ENCODE peak calls at places on chromosomes 13 and 19, in six cellular contexts. One of them, this sample, is unnamed.
A peak's percentile ranks its signal among the peaks of the same experiment; 100 is the strongest.

GRCh38 chr19:38266070-38266469 is 1.7 kb downstream of the SPINT2 start:
- DNase-seq in naive thymus-derived CD4-positive, alpha-beta T cell: no peak
- DNase-seq in EL: no peak
- DNase-seq in lower leg skin: no peak
- DNase-seq in T47D: peak; percentile 87
- DNase-seq in mesothelial cell of epicardium: no peak
- DNase-seq in this sample: no peak

GRCh38 chr13:85816413-85816812 is 17.2 kb upstream of the SLITRK6 start:
- DNase-seq in T47D: peak; percentile 24
- DNase-seq in mesothelial cell of epicardium: no peak
- DNase-seq in naive thymus-derived CD4-positive, alpha-beta T cell: no peak
- DNase-seq in EL: no peak
- DNase-seq in lower leg skin: no peak
- DNase-seq in this sample: no peak

GRCh38 chr13:100394005-100394695 is 194.4 kb downstream of the GGACT start:
- DNase-seq in T47D: no peak
- DNase-seq in lower leg skin: no peak
- DNase-seq in naive thymus-derived CD4-positive, alpha-beta T cell: no peak
- DNase-seq in mesothelial cell of epicardium: no peak
- DNase-seq in EL: peak; percentile 84
- DNase-seq in this sample: peak; percentile 44

GRCh38 chr13:81610613-81611012 is 1269.7 kb upstream of the SPRY2 start:
- DNase-seq in naive thymus-derived CD4-positive, alpha-beta T cell: no peak
- DNase-seq in EL: no peak
- DNase-seq in T47D: peak; percentile 5
- DNase-seq in lower leg skin: no peak
- DNase-seq in mesothelial cell of epicardium: no peak
- DNase-seq in this sample: no peak

GRCh38 chr19:29016926-29017760 is 195.8 kb downstream of the UQCRFS1 start:
- DNase-seq in lower leg skin: no peak
- DNase-seq in naive thymus-derived CD4-positive, alpha-beta T cell: no peak
- DNase-seq in EL: no peak
- DNase-seq in mesothelial cell of epicardium: no peak
- DNase-seq in T47D: no peak
- DNase-seq in this sample: no peak

GRCh38 chr13:85655040-85655439 is 144.2 kb downstream of the SLITRK6 start:
- DNase-seq in mesothelial cell of epicardium: no peak
- DNase-seq in T47D: no peak
- DNase-seq in lower leg skin: no peak
- DNase-seq in EL: no peak
- DNase-seq in naive thymus-derived CD4-positive, alpha-beta T cell: no peak
- DNase-seq in this sample: no peak

GRCh38 chr13:39268398-39268797 is 230.1 kb downstream of the NHLRC3 start:
- DNase-seq in naive thymus-derived CD4-positive, alpha-beta T cell: no peak
- DNase-seq in T47D: no peak
- DNase-seq in lower leg skin: no peak
- DNase-seq in mesothelial cell of epicardium: no peak
- DNase-seq in EL: no peak
- DNase-seq in this sample: no peak

GRCh38 chr19:31742249-31742648 is 393.0 kb upstream of the TSHZ3 start:
- DNase-seq in mesothelial cell of epicardium: no peak
- DNase-seq in T47D: no peak
- DNase-seq in EL: no peak
- DNase-seq in naive thymus-derived CD4-positive, alpha-beta T cell: no peak
- DNase-seq in lower leg skin: no peak
- DNase-seq in this sample: no peak

GRCh38 chr13:111339366-111340143 is 19.1 kb downstream of the TEX29 start:
- DNase-seq in mesothelial cell of epicardium: no peak
- DNase-seq in naive thymus-derived CD4-positive, alpha-beta T cell: no peak
- DNase-seq in T47D: no peak
- DNase-seq in lower leg skin: no peak
- DNase-seq in EL: no peak
- DNase-seq in this sample: no peak

GRCh38 chr13:33123066-33123940 is 107.1 kb downstream of the KL start:
- DNase-seq in lower leg skin: peak; percentile 53
- DNase-seq in EL: peak; percentile 64
- DNase-seq in naive thymus-derived CD4-positive, alpha-beta T cell: no peak
- DNase-seq in T47D: peak; percentile 15
- DNase-seq in mesothelial cell of epicardium: no peak
- DNase-seq in this sample: no peak

GRCh38 chr13:113036401-113036800 is 67.4 kb downstream of the MCF2L start:
- DNase-seq in lower leg skin: no peak
- DNase-seq in mesothelial cell of epicardium: no peak
- DNase-seq in EL: no peak
- DNase-seq in naive thymus-derived CD4-positive, alpha-beta T cell: no peak
- DNase-seq in T47D: no peak
- DNase-seq in this sample: no peak

GRCh38 chr13:36815069-36815468 is 4.0 kb upstream of the RFXAP start:
- DNase-seq in T47D: peak; percentile 5
- DNase-seq in EL: peak; percentile 16
- DNase-seq in naive thymus-derived CD4-positive, alpha-beta T cell: no peak
- DNase-seq in lower leg skin: no peak
- DNase-seq in mesothelial cell of epicardium: no peak
- DNase-seq in this sample: no peak

GRCh38 chr13:110363009-110363408 is 55.9 kb downstream of the COL4A2 start:
- DNase-seq in naive thymus-derived CD4-positive, alpha-beta T cell: no peak
- DNase-seq in lower leg skin: no peak
- DNase-seq in T47D: no peak
- DNase-seq in EL: no peak
- DNase-seq in mesothelial cell of epicardium: no peak
- DNase-seq in this sample: no peak

GRCh38 chr13:23615677-23616076 is 45.5 kb downstream of the TNFRSF19 start:
- DNase-seq in lower leg skin: no peak
- DNase-seq in EL: no peak
- DNase-seq in T47D: no peak
- DNase-seq in naive thymus-derived CD4-positive, alpha-beta T cell: no peak
- DNase-seq in mesothelial cell of epicardium: no peak
- DNase-seq in this sample: no peak

GRCh38 chr13:97289514-97290298 is 67.6 kb downstream of the MBNL2 start:
- DNase-seq in naive thymus-derived CD4-positive, alpha-beta T cell: no peak
- DNase-seq in lower leg skin: no peak
- DNase-seq in T47D: no peak
- DNase-seq in mesothelial cell of epicardium: no peak
- DNase-seq in EL: no peak
- DNase-seq in this sample: no peak

GRCh38 chr13:59478908-59479307 is 684.8 kb downstream of the DIAPH3 start:
- DNase-seq in mesothelial cell of epicardium: no peak
- DNase-seq in T47D: no peak
- DNase-seq in naive thymus-derived CD4-positive, alpha-beta T cell: no peak
- DNase-seq in lower leg skin: no peak
- DNase-seq in EL: no peak
- DNase-seq in this sample: no peak

GRCh38 chr13:36282818-36283432 is 14.7 kb downstream of the CCDC169 start:
- DNase-seq in lower leg skin: no peak
- DNase-seq in EL: peak; percentile 46
- DNase-seq in naive thymus-derived CD4-positive, alpha-beta T cell: no peak
- DNase-seq in T47D: peak; percentile 47
- DNase-seq in mesothelial cell of epicardium: no peak
- DNase-seq in this sample: no peak

GRCh38 chr13:37716395-37716794 is 117.8 kb upstream of the POSTN start:
- DNase-seq in T47D: no peak
- DNase-seq in EL: peak; percentile 37
- DNase-seq in lower leg skin: no peak
- DNase-seq in mesothelial cell of epicardium: no peak
- DNase-seq in naive thymus-derived CD4-positive, alpha-beta T cell: no peak
- DNase-seq in this sample: no peak

GRCh38 chr13:98188544-98189166 is 11.6 kb upstream of the RNF113B start:
- DNase-seq in T47D: no peak
- DNase-seq in EL: no peak
- DNase-seq in mesothelial cell of epicardium: no peak
- DNase-seq in lower leg skin: no peak
- DNase-seq in naive thymus-derived CD4-positive, alpha-beta T cell: no peak
- DNase-seq in this sample: no peak

GRCh38 chr13:24997367-24997967 is 98.5 kb upstream of the PABPC3 start:
- DNase-seq in lower leg skin: no peak
- DNase-seq in naive thymus-derived CD4-positive, alpha-beta T cell: no peak
- DNase-seq in T47D: peak; percentile 45
- DNase-seq in mesothelial cell of epicardium: no peak
- DNase-seq in EL: peak; percentile 30
- DNase-seq in this sample: peak; percentile 53

GRCh38 chr13:28451482-28452217 is 43.3 kb downstream of the FLT1 start:
- DNase-seq in mesothelial cell of epicardium: no peak
- DNase-seq in naive thymus-derived CD4-positive, alpha-beta T cell: no peak
- DNase-seq in EL: no peak
- DNase-seq in T47D: no peak
- DNase-seq in lower leg skin: no peak
- DNase-seq in this sample: no peak

GRCh38 chr19:15812059-15812722 is 3.3 kb downstream of the OR10H1 start:
- DNase-seq in EL: no peak
- DNase-seq in T47D: peak; percentile 63
- DNase-seq in naive thymus-derived CD4-positive, alpha-beta T cell: no peak
- DNase-seq in lower leg skin: no peak
- DNase-seq in mesothelial cell of epicardium: no peak
- DNase-seq in this sample: no peak

GRCh38 chr13:113732176-113732960 is 26.7 kb upstream of the TMEM255B start:
- DNase-seq in naive thymus-derived CD4-positive, alpha-beta T cell: no peak
- DNase-seq in T47D: no peak
- DNase-seq in lower leg skin: no peak
- DNase-seq in EL: no peak
- DNase-seq in mesothelial cell of epicardium: peak; percentile 13
- DNase-seq in this sample: no peak

GRCh38 chr13:109862627-109863026 is 76.2 kb upstream of the IRS2 start:
- DNase-seq in mesothelial cell of epicardium: no peak
- DNase-seq in T47D: peak; percentile 15
- DNase-seq in lower leg skin: no peak
- DNase-seq in EL: peak; percentile 13
- DNase-seq in naive thymus-derived CD4-positive, alpha-beta T cell: no peak
- DNase-seq in this sample: no peak

GRCh38 chr13:48662226-48662625 is 8.5 kb downstream of the CYSLTR2 start:
- DNase-seq in EL: no peak
- DNase-seq in T47D: no peak
- DNase-seq in mesothelial cell of epicardium: no peak
- DNase-seq in naive thymus-derived CD4-positive, alpha-beta T cell: no peak
- DNase-seq in lower leg skin: no peak
- DNase-seq in this sample: no peak

GRCh38 chr19:42203700-42204099 is 13.8 kb downstream of the DEDD2 start:
- DNase-seq in T47D: no peak
- DNase-seq in mesothelial cell of epicardium: no peak
- DNase-seq in EL: no peak
- DNase-seq in lower leg skin: no peak
- DNase-seq in naive thymus-derived CD4-positive, alpha-beta T cell: no peak
- DNase-seq in this sample: no peak

GRCh38 chr19:8240274-8241229 is 31.4 kb downstream of the CERS4 start:
- DNase-seq in T47D: peak; percentile 35
- DNase-seq in lower leg skin: peak; percentile 85
- DNase-seq in naive thymus-derived CD4-positive, alpha-beta T cell: peak; percentile 20
- DNase-seq in EL: peak; percentile 87
- DNase-seq in mesothelial cell of epicardium: no peak
- DNase-seq in this sample: no peak

GRCh38 chr19:4064073-4064550 is 2.6 kb downstream of the ZBTB7A start:
- DNase-seq in lower leg skin: no peak
- DNase-seq in naive thymus-derived CD4-positive, alpha-beta T cell: no peak
- DNase-seq in T47D: peak; percentile 60
- DNase-seq in EL: peak; percentile 40
- DNase-seq in mesothelial cell of epicardium: no peak
- DNase-seq in this sample: no peak

GRCh38 chr13:40528881-40529280 is 137.6 kb downstream of the FOXO1 start:
- DNase-seq in naive thymus-derived CD4-positive, alpha-beta T cell: no peak
- DNase-seq in lower leg skin: no peak
- DNase-seq in T47D: no peak
- DNase-seq in mesothelial cell of epicardium: no peak
- DNase-seq in EL: peak; percentile 6
- DNase-seq in this sample: no peak

GRCh38 chr13:84896128-84896527 is 903.1 kb downstream of the SLITRK6 start:
- DNase-seq in naive thymus-derived CD4-positive, alpha-beta T cell: no peak
- DNase-seq in lower leg skin: no peak
- DNase-seq in T47D: peak; percentile 70
- DNase-seq in EL: peak; percentile 61
- DNase-seq in mesothelial cell of epicardium: no peak
- DNase-seq in this sample: peak; percentile 51

GRCh38 chr13:50731400-50731799 is 112.1 kb downstream of the DLEU7 start:
- DNase-seq in EL: peak; percentile 28
- DNase-seq in lower leg skin: no peak
- DNase-seq in mesothelial cell of epicardium: no peak
- DNase-seq in T47D: peak; percentile 0
- DNase-seq in naive thymus-derived CD4-positive, alpha-beta T cell: no peak
- DNase-seq in this sample: no peak

GRCh38 chr19:47572635-47573034 is 313 bp downstream of the ZNF541 start:
- DNase-seq in mesothelial cell of epicardium: no peak
- DNase-seq in lower leg skin: no peak
- DNase-seq in naive thymus-derived CD4-positive, alpha-beta T cell: no peak
- DNase-seq in EL: no peak
- DNase-seq in T47D: no peak
- DNase-seq in this sample: no peak

GRCh38 chr13:95156208-95156607 is 145.0 kb downstream of the ABCC4 start:
- DNase-seq in naive thymus-derived CD4-positive, alpha-beta T cell: no peak
- DNase-seq in T47D: peak; percentile 32
- DNase-seq in lower leg skin: no peak
- DNase-seq in EL: peak; percentile 3
- DNase-seq in mesothelial cell of epicardium: no peak
- DNase-seq in this sample: no peak

GRCh38 chr13:33312150-33312908 is 26.8 kb upstream of the STARD13 start:
- DNase-seq in mesothelial cell of epicardium: no peak
- DNase-seq in lower leg skin: no peak
- DNase-seq in naive thymus-derived CD4-positive, alpha-beta T cell: no peak
- DNase-seq in EL: peak; percentile 16
- DNase-seq in T47D: peak; percentile 19
- DNase-seq in this sample: no peak

GRCh38 chr13:108176685-108177274 is 38.6 kb downstream of the LIG4 start:
- DNase-seq in EL: peak; percentile 28
- DNase-seq in T47D: peak; percentile 50
- DNase-seq in lower leg skin: no peak
- DNase-seq in naive thymus-derived CD4-positive, alpha-beta T cell: peak; percentile 23
- DNase-seq in mesothelial cell of epicardium: no peak
- DNase-seq in this sample: no peak

GRCh38 chr19:50244695-50245094 is 41.3 kb downstream of the MYH14 start:
- DNase-seq in naive thymus-derived CD4-positive, alpha-beta T cell: no peak
- DNase-seq in mesothelial cell of epicardium: no peak
- DNase-seq in T47D: no peak
- DNase-seq in EL: no peak
- DNase-seq in lower leg skin: no peak
- DNase-seq in this sample: no peak